ENCODE peak calls at places on chromosome 7, in five cellular contexts. J is lower leg skin, C is left kidney, X is MM.1S, B is mucosa of gallbladder. G is an unnamed sample.

GRCh38 chr7:31432166-31432565 is 81.7 kb upstream of the ITPRID1 start:
- DNase-seq in C (no peak), J (no peak), B (no peak), X (no peak), G (no peak)

GRCh38 chr7:7868245-7868899 is 100.2 kb upstream of the GLCCI1 start:
- DNase-seq in X (no peak), J (no peak), B (peak; percentile 16), C (peak; percentile 9), G (peak; percentile 19)

GRCh38 chr7:39613577-39613976 is 9.8 kb upstream of the RALA start:
- DNase-seq in J (no peak), C (no peak), B (no peak), X (no peak), G (no peak)

GRCh38 chr7:155694846-155695245 is 50.4 kb downstream of the RBM33 start:
- DNase-seq in J (no peak), X (no peak), B (no peak), C (no peak), G (no peak)

GRCh38 chr7:50207682-50208255 is 96.7 kb upstream of the IKZF1 start:
- DNase-seq in J (no peak), X (no peak), C (no peak), B (no peak), G (no peak)

GRCh38 chr7:37833818-37834146 is 14.6 kb upstream of the NME8 start:
- DNase-seq in J (no peak), X (no peak), C (no peak), B (no peak), G (no peak)

GRCh38 chr7:65251851-65252620 is 121.6 kb upstream of the ZNF92 start:
- DNase-seq in J (no peak), X (no peak), C (peak; percentile 96), B (peak; percentile 38), G (no peak)

GRCh38 chr7:45082831-45083331 is 5.9 kb downstream of the NACAD start:
- DNase-seq in J (no peak), B (no peak), C (no peak), X (no peak), G (no peak)

GRCh38 chr7:3899559-3899991 is 598.5 kb downstream of the SDK1 start:
- DNase-seq in J (no peak), X (no peak), C (no peak), B (no peak), G (no peak)

G was measured in GM10248.